ENCODE peak calls at places on chromosomes 6 and 20, in ten cellular contexts. One of them, this sample, is unnamed.

GRCh38 chr6:91097316-91097878 is 510.5 kb upstream of the MAP3K7 start:
- DNase-seq in hypothalamus: no peak
- DNase-seq in pancreas: no peak
- DNase-seq in activated T-helper 9 cell treated with anti-CD3 and anti-CD28 coated beads, Interleukin-2, amount 50 U/mL, for 16 hours: no peak
- DNase-seq in EL: no peak
- DNase-seq in AG04450: no peak
- DNase-seq in EH: no peak
- DNase-seq in activated naive CD8-positive, alpha-beta T cell treated with anti-CD3 and anti-CD28 coated beads for 36 hours: no peak
- DNase-seq in T1000: no peak
- DNase-seq in NCI-H1092 treated with DMSO at 0.1 percent for 48 hours: peak; percentile 48
- DNase-seq in this sample: peak; percentile 20

GRCh38 chr20:38485041-38485440 is 12.4 kb downstream of the RALGAPB start:
- DNase-seq in hypothalamus: no peak
- DNase-seq in pancreas: no peak
- DNase-seq in activated T-helper 9 cell treated with anti-CD3 and anti-CD28 coated beads, Interleukin-2, amount 50 U/mL, for 16 hours: no peak
- DNase-seq in EL: no peak
- DNase-seq in AG04450: no peak
- DNase-seq in EH: no peak
- DNase-seq in activated naive CD8-positive, alpha-beta T cell treated with anti-CD3 and anti-CD28 coated beads for 36 hours: no peak
- DNase-seq in T1000: no peak
- DNase-seq in NCI-H1092 treated with DMSO at 0.1 percent for 48 hours: no peak
- DNase-seq in this sample: no peak

GRCh38 chr6:125598422-125598821 is 151.0 kb upstream of the HEY2 start:
- DNase-seq in hypothalamus: no peak
- DNase-seq in pancreas: no peak
- DNase-seq in activated T-helper 9 cell treated with anti-CD3 and anti-CD28 coated beads, Interleukin-2, amount 50 U/mL, for 16 hours: no peak
- DNase-seq in EL: peak; percentile 45
- DNase-seq in AG04450: peak; percentile 3
- DNase-seq in EH: peak; percentile 61
- DNase-seq in activated naive CD8-positive, alpha-beta T cell treated with anti-CD3 and anti-CD28 coated beads for 36 hours: no peak
- DNase-seq in T1000: peak; percentile 42
- DNase-seq in NCI-H1092 treated with DMSO at 0.1 percent for 48 hours: peak; percentile 23
- DNase-seq in this sample: no peak

GRCh38 chr20:56003966-56004365 is 1.4 kb downstream of the CBLN4 start:
- DNase-seq in hypothalamus: no peak
- DNase-seq in pancreas: peak; percentile 81
- DNase-seq in activated T-helper 9 cell treated with anti-CD3 and anti-CD28 coated beads, Interleukin-2, amount 50 U/mL, for 16 hours: no peak
- DNase-seq in EL: no peak
- DNase-seq in AG04450: no peak
- DNase-seq in EH: no peak
- DNase-seq in activated naive CD8-positive, alpha-beta T cell treated with anti-CD3 and anti-CD28 coated beads for 36 hours: no peak
- DNase-seq in T1000: no peak
- DNase-seq in NCI-H1092 treated with DMSO at 0.1 percent for 48 hours: no peak
- DNase-seq in this sample: no peak

GRCh38 chr6:80622641-80623040 is 516.2 kb downstream of the BCKDHB start:
- DNase-seq in hypothalamus: no peak
- DNase-seq in pancreas: no peak
- DNase-seq in activated T-helper 9 cell treated with anti-CD3 and anti-CD28 coated beads, Interleukin-2, amount 50 U/mL, for 16 hours: no peak
- DNase-seq in EL: no peak
- DNase-seq in AG04450: no peak
- DNase-seq in EH: no peak
- DNase-seq in activated naive CD8-positive, alpha-beta T cell treated with anti-CD3 and anti-CD28 coated beads for 36 hours: no peak
- DNase-seq in T1000: peak; percentile 36
- DNase-seq in NCI-H1092 treated with DMSO at 0.1 percent for 48 hours: no peak
- DNase-seq in this sample: no peak

GRCh38 chr6:44667668-44668390 is 280.3 kb downstream of the CDC5L start:
- DNase-seq in hypothalamus: no peak
- DNase-seq in pancreas: peak; percentile 70
- DNase-seq in activated T-helper 9 cell treated with anti-CD3 and anti-CD28 coated beads, Interleukin-2, amount 50 U/mL, for 16 hours: no peak
- DNase-seq in EL: no peak
- DNase-seq in AG04450: no peak
- DNase-seq in EH: peak; percentile 47
- DNase-seq in activated naive CD8-positive, alpha-beta T cell treated with anti-CD3 and anti-CD28 coated beads for 36 hours: peak; percentile 22
- DNase-seq in T1000: no peak
- DNase-seq in NCI-H1092 treated with DMSO at 0.1 percent for 48 hours: no peak
- DNase-seq in this sample: no peak

GRCh38 chr6:156948807-156949206 is 171.6 kb downstream of the ARID1B start:
- DNase-seq in hypothalamus: no peak
- DNase-seq in pancreas: no peak
- DNase-seq in activated T-helper 9 cell treated with anti-CD3 and anti-CD28 coated beads, Interleukin-2, amount 50 U/mL, for 16 hours: no peak
- DNase-seq in EL: peak; percentile 81
- DNase-seq in AG04450: peak; percentile 60
- DNase-seq in EH: peak; percentile 70
- DNase-seq in activated naive CD8-positive, alpha-beta T cell treated with anti-CD3 and anti-CD28 coated beads for 36 hours: no peak
- DNase-seq in T1000: no peak
- DNase-seq in NCI-H1092 treated with DMSO at 0.1 percent for 48 hours: no peak
- DNase-seq in this sample: no peak

GRCh38 chr6:147063469-147064031 is 140.7 kb upstream of the STXBP5 start:
- DNase-seq in hypothalamus: no peak
- DNase-seq in pancreas: no peak
- DNase-seq in activated T-helper 9 cell treated with anti-CD3 and anti-CD28 coated beads, Interleukin-2, amount 50 U/mL, for 16 hours: no peak
- DNase-seq in EL: peak; percentile 82
- DNase-seq in AG04450: peak; percentile 49
- DNase-seq in EH: peak; percentile 90
- DNase-seq in activated naive CD8-positive, alpha-beta T cell treated with anti-CD3 and anti-CD28 coated beads for 36 hours: no peak
- DNase-seq in T1000: no peak
- DNase-seq in NCI-H1092 treated with DMSO at 0.1 percent for 48 hours: no peak
- DNase-seq in this sample: no peak

GRCh38 chr6:68634503-68635411 is at the start of gene ADGRB3:
- DNase-seq in hypothalamus: peak; percentile 92
- DNase-seq in pancreas: peak; percentile 81
- DNase-seq in activated T-helper 9 cell treated with anti-CD3 and anti-CD28 coated beads, Interleukin-2, amount 50 U/mL, for 16 hours: peak; percentile 10
- DNase-seq in EL: peak; percentile 39
- DNase-seq in AG04450: no peak
- DNase-seq in EH: peak; percentile 41
- DNase-seq in activated naive CD8-positive, alpha-beta T cell treated with anti-CD3 and anti-CD28 coated beads for 36 hours: peak; percentile 57
- DNase-seq in T1000: peak; percentile 76
- DNase-seq in NCI-H1092 treated with DMSO at 0.1 percent for 48 hours: peak; percentile 94
- DNase-seq in this sample: peak; percentile 93

GRCh38 chr6:167099707-167100106 is 23.2 kb upstream of the CCR6 start:
- DNase-seq in hypothalamus: no peak
- DNase-seq in pancreas: no peak
- DNase-seq in activated T-helper 9 cell treated with anti-CD3 and anti-CD28 coated beads, Interleukin-2, amount 50 U/mL, for 16 hours: no peak
- DNase-seq in EL: no peak
- DNase-seq in AG04450: no peak
- DNase-seq in EH: no peak
- DNase-seq in activated naive CD8-positive, alpha-beta T cell treated with anti-CD3 and anti-CD28 coated beads for 36 hours: no peak
- DNase-seq in T1000: no peak
- DNase-seq in NCI-H1092 treated with DMSO at 0.1 percent for 48 hours: no peak
- DNase-seq in this sample: no peak

GRCh38 chr6:38391206-38391908 is 248.4 kb downstream of the BTBD9 start:
- DNase-seq in hypothalamus: no peak
- DNase-seq in pancreas: no peak
- DNase-seq in activated T-helper 9 cell treated with anti-CD3 and anti-CD28 coated beads, Interleukin-2, amount 50 U/mL, for 16 hours: no peak
- DNase-seq in EL: peak; percentile 48
- DNase-seq in AG04450: no peak
- DNase-seq in EH: peak; percentile 59
- DNase-seq in activated naive CD8-positive, alpha-beta T cell treated with anti-CD3 and anti-CD28 coated beads for 36 hours: no peak
- DNase-seq in T1000: no peak
- DNase-seq in NCI-H1092 treated with DMSO at 0.1 percent for 48 hours: no peak
- DNase-seq in this sample: no peak

This sample was measured in G401.